ENCODE peak calls at places on chromosome 7, in four cellular contexts. R, M, B and X are unnamed samples. For H3K9me3, the result is how much of the 10 kb centered on the place peaks cover.

GRCh38 chr7:99099499-99100077 is 44.3 kb downstream of the SMURF1 start:
- DNase-seq in B (no peak), R (no peak), M (no peak), X (peak)

GRCh38 chr7:36763084-36763807 is 39.0 kb upstream of the AOAH start:
- DNase-seq in B (no peak), M (no peak), R (peak), X (no peak)

GRCh38 chr7:133633055-133633454 is 380.2 kb downstream of the EXOC4 start:
- DNase-seq in B (no peak), R (peak), M (no peak), X (no peak)

GRCh38 chr7:18866359-18867036 is 250.9 kb downstream of the TWIST1 start:
- DNase-seq in B (no peak), M (no peak), R (peak), X (no peak)

GRCh38 chr7:45568536-45569289 is 5.5 kb upstream of the ADCY1 start:
- DNase-seq in M (no peak), R (no peak), B (no peak), X (peak)

GRCh38 chr7:123410273-123410928 is 124.0 kb downstream of the IQUB start:
- DNase-seq in R (peak), M (no peak), B (no peak), X (no peak)

GRCh38 chr7:147412109-147412508 is 1178.5 kb upstream of the C7orf33 start:
- DNase-seq in R (no peak), B (no peak), M (peak), X (no peak)

GRCh38 chr7:15914611-15915010 is 228.1 kb upstream of the MEOX2 start:
- DNase-seq in R (no peak), M (no peak), B (no peak), X (no peak)

GRCh38 chr7:18916826-18917225 is 200.6 kb downstream of the TWIST1 start:
- DNase-seq in R (no peak), M (no peak), B (no peak), X (no peak)

GRCh38 chr7:7099584-7100014 is 82.7 kb upstream of the C1GALT1 start:
- DNase-seq in R (peak), B (no peak), M (peak), X (peak)

GRCh38 chr7:126450269-126450671 is 802.5 kb downstream of the GRM8 start:
- DNase-seq in M (no peak), B (no peak), R (no peak), X (no peak)

GRCh38 chr7:131849472-131849871 is 293.0 kb upstream of the PODXL start:
- DNase-seq in B (no peak), M (no peak), R (no peak), X (no peak)

GRCh38 chr7:959271-959670 is 4.8 kb upstream of the ADAP1 start:
- DNase-seq in B (no peak), R (no peak), M (peak), X (no peak)

GRCh38 chr7:65371468-65371867 is 2.2 kb upstream of the ZNF92 start:
- DNase-seq in B (no peak), R (no peak), M (peak), X (no peak)

GRCh38 chr7:16833373-16833772 is 28.6 kb upstream of the AGR2 start:
- DNase-seq in B (no peak), R (no peak), M (no peak), X (no peak)

GRCh38 chr7:39720586-39720985 is 97.2 kb downstream of the RALA start:
- DNase-seq in M (no peak), B (no peak), R (no peak), X (peak)

GRCh38 chr7:12570148-12570528 is 382 bp upstream of the SCIN start:
- DNase-seq in R (no peak), M (peak), B (no peak), X (no peak)

GRCh38 chr7:47967708-47968107 is 11.7 kb downstream of the HUS1 start:
- DNase-seq in M (no peak), R (no peak), B (no peak), X (no peak)

GRCh38 chr7:133060016-133060415 is 21.9 kb downstream of the CHCHD3 start:
- DNase-seq in R (no peak), B (no peak), M (no peak), X (no peak)

GRCh38 chr7:142901426-142902259 is 16.1 kb upstream of the TRPV6 start:
- DNase-seq in R (no peak), M (peak), B (no peak), X (peak)

GRCh38 chr7:4764402-4765007 is 10.9 kb upstream of the AP5Z1 start:
- DNase-seq in B (no peak), R (no peak), M (no peak), X (no peak)

GRCh38 chr7:6359742-6360141 is 87.3 kb upstream of the CYTH3 start:
- DNase-seq in B (no peak), R (no peak), M (no peak), X (no peak)

GRCh38 chr7:30412810-30413504 is 65.6 kb downstream of the NOD1 start:
- DNase-seq in M (peak), R (peak), B (no peak), X (peak)

GRCh38 chr7:130695840-130696239 is 9.5 kb upstream of the TSGA13 start:
- DNase-seq in B (no peak), M (peak), R (peak), X (no peak)

GRCh38 chr7:4738711-4739527 is 36.5 kb upstream of the AP5Z1 start:
- DNase-seq in M (peak), R (peak), B (no peak), X (peak)

GRCh38 chr7:129925416-129926002 is 27.3 kb downstream of the UBE2H start:
- DNase-seq in M (no peak), R (no peak), B (no peak), X (peak)

GRCh38 chr7:95684037-95684436 is 87.7 kb upstream of the PDK4 start:
- DNase-seq in B (no peak), M (peak), R (peak), X (no peak)

GRCh38 chr7:77933394-77933793 is 134.8 kb downstream of the PHTF2 start:
- DNase-seq in B (no peak), M (no peak), R (peak), X (no peak)

GRCh38 chr7:55065511-55066229 is 46.9 kb downstream of the EGFR start:
- DNase-seq in B (no peak), R (peak), M (peak), X (peak)

GRCh38 chr7:32023353-32023752 is 46.9 kb downstream of the PDE1C start:
- DNase-seq in R (no peak), B (no peak), M (no peak), X (no peak)

GRCh38 chr7:110988890-110989501 is 101.9 kb upstream of the LRRN3 start:
- DNase-seq in R (no peak), B (no peak), M (no peak), X (no peak)

GRCh38 chr7:155844019-155844453 is 31.8 kb upstream of the SHH start:
- DNase-seq in R (peak), B (no peak), M (no peak), X (peak)

GRCh38 chr7:56605146-56605545 is 488.9 kb upstream of the NUPR2 start:
- DNase-seq in M (no peak), B (no peak), R (no peak), X (no peak)

DNA sequence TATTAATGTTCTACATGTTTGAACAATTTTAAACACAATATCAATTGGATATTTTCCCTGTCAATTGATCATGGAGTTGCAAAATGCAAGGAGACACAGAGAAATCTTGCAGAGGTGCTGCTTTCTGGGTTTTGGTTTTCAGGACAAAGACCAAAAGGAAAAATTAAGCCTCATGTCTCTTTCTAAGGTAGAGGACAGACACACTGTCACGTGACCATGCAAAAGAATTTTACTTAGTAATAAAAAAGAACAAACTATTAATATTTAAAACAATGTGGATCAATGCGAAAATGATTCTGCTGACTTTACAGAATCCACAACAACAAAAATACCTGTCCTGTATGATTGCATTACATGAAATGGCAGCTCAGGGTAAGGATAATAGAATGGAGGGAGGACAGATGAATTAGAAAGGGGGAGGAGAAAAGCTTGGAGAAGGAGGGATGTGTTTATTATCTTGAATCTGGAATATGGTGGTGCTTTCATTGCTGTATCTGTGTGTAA is 493.7 kb upstream of the NUPR2 start:
- DNase-seq in R (no peak), M (no peak), B (no peak), X (no peak)
- H3K9me3 ChIP-seq in R (under half), M (under half), B (under half), X (half or more)

DNA sequence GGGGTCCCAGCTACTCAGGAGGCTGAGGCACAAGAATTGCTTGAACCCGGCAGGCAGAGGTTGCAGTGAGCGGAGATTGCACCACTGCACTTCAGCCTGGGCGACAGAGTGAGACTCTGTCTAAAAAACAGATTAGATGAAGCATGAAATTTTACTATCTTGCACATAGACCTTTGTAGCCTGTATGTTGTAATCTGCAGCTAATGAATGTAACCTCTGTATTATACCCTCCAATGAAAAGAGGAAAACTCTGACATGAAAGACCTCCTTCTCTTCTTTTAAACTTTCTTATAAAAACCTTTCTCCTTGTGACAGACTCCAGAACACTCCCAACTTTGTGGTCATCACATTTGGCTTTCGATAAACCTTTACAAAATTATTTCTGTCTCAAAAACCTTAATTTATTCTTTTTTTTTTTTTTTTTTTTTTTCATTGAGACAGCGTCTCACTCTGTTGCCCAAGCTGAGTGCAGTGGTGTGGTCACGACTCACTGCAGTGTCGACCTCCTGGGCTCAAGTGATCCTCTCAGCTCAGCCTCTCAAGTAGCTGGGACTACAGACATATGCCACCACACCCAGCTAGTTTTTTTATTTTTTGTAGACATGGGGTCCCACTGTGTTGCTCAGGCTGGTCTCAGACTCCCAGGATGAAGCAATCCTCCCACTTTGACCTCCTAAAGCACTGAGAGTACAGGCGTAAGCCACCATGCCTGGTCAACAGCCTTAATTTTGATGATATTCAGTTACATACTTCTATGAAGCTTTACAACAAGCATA is 97.4 kb downstream of the SVOPL start:
- DNase-seq in R (no peak), B (no peak), M (no peak), X (no peak)
- H3K27ac ChIP-seq in R (no peak), B (no peak), M (no peak), X (no peak)

GRCh38 chr7:38462819-38463218 is 168.4 kb downstream of the AMPH start:
- DNase-seq in B (no peak), R (no peak), M (no peak), X (no peak)
- H3K4me3 ChIP-seq in B (no peak), R (no peak), M (no peak), X (no peak)

GRCh38 chr7:158299607-158300006 is 288.0 kb downstream of the PTPRN2 start:
- DNase-seq in B (no peak), R (no peak), M (no peak), X (peak)

GRCh38 chr7:158300427-158300826 is 287.2 kb downstream of the PTPRN2 start:
- DNase-seq in R (no peak), B (no peak), M (no peak), X (peak)

GRCh38 chr7:158303121-158303520 is 284.5 kb downstream of the PTPRN2 start:
- DNase-seq in B (no peak), R (no peak), M (peak), X (no peak)

GRCh38 chr7:158301221-158301620 is 286.4 kb downstream of the PTPRN2 start:
- DNase-seq in R (no peak), M (no peak), B (no peak), X (peak)

DNA sequence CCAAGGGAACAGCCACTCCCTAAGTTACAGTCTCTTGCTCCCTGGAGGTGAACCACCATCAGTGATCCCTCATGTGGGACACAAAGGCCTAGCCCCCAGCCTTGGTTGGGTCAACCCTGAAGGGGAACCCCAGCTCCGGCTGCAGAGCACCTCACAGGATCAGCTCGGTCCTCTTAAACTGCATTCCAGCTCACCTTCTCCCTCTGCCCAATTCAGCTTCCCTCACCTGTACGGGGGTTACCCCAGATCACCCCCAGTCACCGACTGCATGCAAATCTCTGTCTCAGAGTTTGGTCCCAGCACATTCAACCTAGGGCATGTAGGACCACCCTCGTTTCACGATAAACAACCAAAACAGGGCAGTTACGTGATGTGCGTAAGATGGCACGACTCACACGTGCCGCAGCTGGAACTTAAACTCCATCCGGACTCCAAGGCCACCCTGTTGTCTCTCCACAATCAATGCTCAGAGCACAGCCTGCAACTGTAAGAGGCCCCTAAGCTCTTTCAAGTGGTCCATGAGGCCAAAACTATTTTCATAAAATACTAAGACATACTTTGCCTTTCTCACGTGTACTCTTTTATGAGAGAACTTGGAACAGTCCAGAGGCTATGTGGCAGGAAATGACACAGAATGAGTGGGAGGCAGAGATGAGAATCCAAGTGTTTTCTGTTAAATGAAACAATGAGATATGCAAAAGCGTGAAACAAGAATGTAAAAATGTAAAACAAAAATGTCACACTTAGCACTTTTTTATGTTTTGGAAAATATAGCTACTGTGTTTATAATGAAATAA is 285.2 kb downstream of the PTPRN2 start:
- DNase-seq in B (no peak), M (no peak), R (no peak), X (peak)
- H3K9me3 ChIP-seq in B (under half), M (under half), R (under half), X (half or more)

GRCh38 chr7:91767820-91768219 is 112.7 kb downstream of the MTERF1 start:
- DNase-seq in B (no peak), M (no peak), R (no peak), X (peak)

GRCh38 chr7:91776166-91776565 is 104.3 kb downstream of the MTERF1 start:
- DNase-seq in B (no peak), M (no peak), R (no peak), X (no peak)

GRCh38 chr7:91771394-91771793 is 109.1 kb downstream of the MTERF1 start:
- DNase-seq in M (no peak), R (peak), B (no peak), X (no peak)

GRCh38 chr7:91777522-91777921 is 103.0 kb downstream of the MTERF1 start:
- DNase-seq in M (no peak), R (no peak), B (no peak), X (no peak)

DNA sequence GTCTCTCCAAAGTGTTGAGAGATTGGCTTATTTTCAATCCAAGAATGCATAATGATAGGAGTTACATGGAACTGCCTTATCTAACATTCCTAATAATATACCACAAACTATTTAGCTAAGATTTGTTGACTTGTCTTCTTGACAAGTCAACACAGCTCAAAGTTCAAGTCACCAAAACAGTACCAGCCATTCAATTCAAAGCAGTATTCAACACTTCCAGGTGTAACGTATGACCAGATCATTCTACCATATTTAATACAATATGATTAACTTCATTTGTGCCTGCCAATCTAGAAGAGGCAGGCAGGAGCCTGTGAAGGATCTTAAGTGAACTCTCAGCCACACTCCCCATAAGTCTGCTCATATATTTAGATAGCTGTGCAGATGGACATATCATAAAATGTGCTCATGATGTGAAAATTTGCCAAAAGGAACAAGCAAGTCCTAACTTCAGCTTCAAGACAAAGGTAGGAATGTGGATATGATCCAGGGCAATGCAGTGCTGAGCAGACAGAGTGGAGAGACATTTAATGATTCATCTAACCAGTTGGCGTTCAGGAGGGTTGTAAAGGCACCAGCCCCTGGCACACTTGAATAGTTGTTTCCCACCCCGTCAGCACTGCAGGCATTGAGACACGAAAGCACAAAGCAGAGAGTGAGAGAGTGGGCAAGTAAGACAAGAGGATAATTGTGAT is 108.3 kb downstream of the MTERF1 start:
- DNase-seq in B (no peak), R (no peak), M (no peak), X (no peak)
- H3K27ac ChIP-seq in B (no peak), R (no peak), M (no peak), X (no peak)

GRCh38 chr7:141537906-141538305 is 13.3 kb upstream of the AGK start:
- DNase-seq in B (no peak), M (no peak), R (no peak), X (no peak)

GRCh38 chr7:141533149-141533949 is 17.9 kb upstream of the AGK start:
- DNase-seq in R (peak), B (peak), M (peak), X (peak)

DNA sequence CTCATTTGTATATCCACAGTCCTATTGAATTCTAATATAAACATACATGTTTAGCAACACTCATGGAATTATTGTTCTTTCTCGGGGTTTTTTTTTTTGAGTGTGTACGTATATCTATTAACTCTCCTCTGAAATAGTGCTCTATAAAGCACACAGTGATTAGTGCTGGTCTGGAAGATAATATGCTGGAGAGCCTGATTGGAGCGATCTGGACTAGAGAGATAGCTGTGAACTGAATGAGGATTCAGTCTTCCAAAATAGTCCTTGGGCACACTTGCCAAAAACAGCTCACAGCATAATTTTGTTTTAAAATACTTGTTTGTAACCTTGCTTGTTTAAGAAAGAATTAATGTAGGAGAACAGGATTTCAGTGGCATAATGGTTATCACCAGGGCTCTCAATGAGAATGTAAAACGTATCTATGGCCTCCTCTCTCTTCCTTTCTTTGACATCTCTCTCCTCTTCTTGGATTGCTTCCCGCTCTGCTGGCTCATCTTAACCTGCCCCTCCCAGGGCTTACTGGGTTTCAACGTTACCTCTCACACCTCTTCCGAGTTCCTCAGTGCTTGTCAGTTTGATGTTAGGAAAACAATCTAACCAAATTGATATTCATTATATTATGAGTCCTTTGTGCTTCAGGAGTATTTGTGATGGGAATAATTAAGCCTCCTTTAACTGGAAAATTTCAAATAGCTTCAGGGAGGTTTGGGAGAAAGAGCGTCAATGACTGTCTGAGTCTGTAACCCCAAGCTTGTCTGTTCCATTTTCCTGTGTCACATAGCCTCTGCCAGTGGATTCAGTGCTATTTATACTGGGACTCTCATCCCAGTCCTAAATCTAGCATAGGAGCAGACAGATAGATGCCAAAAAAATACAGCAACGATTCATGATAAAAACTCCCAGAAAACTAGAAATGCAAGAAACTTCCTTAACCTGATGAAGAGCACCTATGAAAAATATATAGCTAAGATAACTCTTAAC is 16.2 kb upstream of the AGK start:
- DNase-seq in M (no peak), B (no peak), R (no peak), X (no peak)
- H3K4me3 ChIP-seq in M (no peak), B (no peak), R (no peak), X (no peak)